ENCODE peak calls at places on chromosomes 5 and 9, in four cellular contexts. One of them, this sample, is unnamed.

GRCh38 chr9:133074111-133074651 is 12.4 kb downstream of the CEL start:
- DNase-seq in effector CD4-positive, alpha-beta T cell: no peak
- DNase-seq in RWPE1: no peak
- DNase-seq in head of caudate nucleus: no peak
- DNase-seq in this sample: no peak

GRCh38 chr5:59798862-59799667 is 94.5 kb downstream of the PDE4D start:
- DNase-seq in effector CD4-positive, alpha-beta T cell: no peak
- DNase-seq in RWPE1: peak
- DNase-seq in head of caudate nucleus: no peak
- DNase-seq in this sample: peak

GRCh38 chr9:113999256-114000062 is 78.6 kb downstream of the AMBP start:
- DNase-seq in effector CD4-positive, alpha-beta T cell: no peak
- DNase-seq in RWPE1: no peak
- DNase-seq in head of caudate nucleus: no peak
- DNase-seq in this sample: no peak

GRCh38 chr9:34500623-34501267 is 22.0 kb downstream of the ENHO start:
- DNase-seq in effector CD4-positive, alpha-beta T cell: peak
- DNase-seq in RWPE1: peak
- DNase-seq in head of caudate nucleus: peak
- DNase-seq in this sample: peak

GRCh38 chr5:134577022-134577795 is 51.7 kb downstream of the JADE2 start:
- DNase-seq in effector CD4-positive, alpha-beta T cell: no peak
- DNase-seq in RWPE1: peak
- DNase-seq in head of caudate nucleus: no peak
- DNase-seq in this sample: peak

GRCh38 chr9:27945386-27945785 is 372.1 kb upstream of the C9orf72 start:
- DNase-seq in effector CD4-positive, alpha-beta T cell: no peak
- DNase-seq in RWPE1: no peak
- DNase-seq in head of caudate nucleus: no peak
- DNase-seq in this sample: peak

GRCh38 chr9:107667269-107667681 is 177.7 kb upstream of the KLF4 start:
- DNase-seq in effector CD4-positive, alpha-beta T cell: no peak
- DNase-seq in RWPE1: no peak
- DNase-seq in head of caudate nucleus: no peak
- DNase-seq in this sample: no peak

GRCh38 chr9:79657891-79658290 is 86.1 kb downstream of the TLE4 start:
- DNase-seq in effector CD4-positive, alpha-beta T cell: no peak
- DNase-seq in RWPE1: no peak
- DNase-seq in head of caudate nucleus: no peak
- DNase-seq in this sample: no peak

GRCh38 chr9:131625848-131626670 is 80.7 kb downstream of the PRRT1B start:
- DNase-seq in effector CD4-positive, alpha-beta T cell: no peak
- DNase-seq in RWPE1: no peak
- DNase-seq in head of caudate nucleus: no peak
- DNase-seq in this sample: no peak

GRCh38 chr9:91378695-91379127 is 17.0 kb upstream of the AUH start:
- DNase-seq in effector CD4-positive, alpha-beta T cell: no peak
- DNase-seq in RWPE1: no peak
- DNase-seq in head of caudate nucleus: no peak
- DNase-seq in this sample: peak

GRCh38 chr5:82349651-82350050 is 71.5 kb upstream of the RPS23 start:
- DNase-seq in effector CD4-positive, alpha-beta T cell: peak
- DNase-seq in RWPE1: peak
- DNase-seq in head of caudate nucleus: peak
- DNase-seq in this sample: peak

GRCh38 chr9:18189876-18190670 is 283.9 kb upstream of the ADAMTSL1 start:
- DNase-seq in effector CD4-positive, alpha-beta T cell: no peak
- DNase-seq in RWPE1: no peak
- DNase-seq in head of caudate nucleus: no peak
- DNase-seq in this sample: peak

GRCh38 chr9:98118640-98119601 is at the start of gene TRIM14:
- DNase-seq in effector CD4-positive, alpha-beta T cell: peak
- DNase-seq in RWPE1: peak
- DNase-seq in head of caudate nucleus: peak
- DNase-seq in this sample: peak

This sample was measured in bronchial epithelial cell.